ENCODE peak calls at places on chromosome 13, in ten cellular contexts. I is body of pancreas, P is A549, O is heart left ventricle, W is HCT116, Q is uterus, T is sigmoid colon, V is gastrocnemius medialis, U is adrenal gland, M is lower leg skin. C is an unnamed sample.

GRCh38 chr13:28753208-28753892 is 34.6 kb upstream of the SLC46A3 start:
- DNase-seq in M (peak; percentile 54), W (peak; percentile 76), T (peak; percentile 76), I (peak; percentile 42), U (peak; percentile 72), Q (no peak), V (no peak), P (peak; percentile 61), O (peak; percentile 44), C (peak; percentile 9)

GRCh38 chr13:23715762-23716235 is 145.6 kb downstream of the TNFRSF19 start:
- DNase-seq in M (no peak), P (no peak), T (no peak), U (no peak), V (no peak), Q (no peak), I (no peak), O (no peak), W (peak; percentile 18), C (peak; percentile 28)

GRCh38 chr13:55345197-55345596 is 1795.5 kb upstream of the PRR20A start:
- DNase-seq in P (no peak), T (no peak), Q (no peak), U (no peak), I (no peak), V (no peak), O (no peak), M (no peak), W (no peak), C (no peak)

GRCh38 chr13:93746589-93746988 is 520.0 kb downstream of the GPC6 start:
- DNase-seq in M (no peak), W (no peak), I (no peak), P (no peak), U (no peak), Q (no peak), O (no peak), V (no peak), T (no peak), C (no peak)

GRCh38 chr13:110616103-110617101 is 1.1 kb downstream of the NAXD start:
- DNase-seq in W (peak; percentile 27), P (peak; percentile 33), V (peak; percentile 51), I (peak; percentile 41), Q (no peak), M (peak; percentile 21), O (no peak), T (no peak), U (peak; percentile 72), C (peak; percentile 61)

GRCh38 chr13:85497652-85498051 is 301.6 kb downstream of the SLITRK6 start:
- DNase-seq in O (no peak), T (no peak), V (no peak), I (no peak), U (no peak), P (no peak), M (no peak), W (no peak), Q (no peak), C (no peak)

GRCh38 chr13:100597253-100597652 is 8.7 kb upstream of the GGACT start:
- DNase-seq in M (no peak), P (no peak), T (no peak), V (no peak), O (no peak), U (no peak), I (no peak), W (no peak), Q (no peak), C (no peak)

GRCh38 chr13:28394422-28394821 is 100.5 kb downstream of the FLT1 start:
- DNase-seq in P (no peak), O (no peak), W (no peak), U (no peak), V (no peak), Q (no peak), M (no peak), T (no peak), I (no peak), C (no peak)

GRCh38 chr13:72314210-72314609 is 413.2 kb downstream of the MZT1 start:
- DNase-seq in T (no peak), Q (no peak), V (no peak), I (no peak), O (no peak), U (no peak), M (no peak), W (no peak), P (no peak), C (no peak)

GRCh38 chr13:72313546-72313945 is 413.9 kb downstream of the MZT1 start:
- DNase-seq in U (no peak), I (no peak), W (no peak), M (no peak), Q (no peak), O (no peak), V (no peak), T (no peak), P (no peak), C (no peak)
- TF ChIP-seq POLR2A in U (no peak), I (no peak), W (no peak), M (no peak), Q (no peak), O (no peak), V (no peak), T (no peak), P (no peak), C (no peak)

DNA sequence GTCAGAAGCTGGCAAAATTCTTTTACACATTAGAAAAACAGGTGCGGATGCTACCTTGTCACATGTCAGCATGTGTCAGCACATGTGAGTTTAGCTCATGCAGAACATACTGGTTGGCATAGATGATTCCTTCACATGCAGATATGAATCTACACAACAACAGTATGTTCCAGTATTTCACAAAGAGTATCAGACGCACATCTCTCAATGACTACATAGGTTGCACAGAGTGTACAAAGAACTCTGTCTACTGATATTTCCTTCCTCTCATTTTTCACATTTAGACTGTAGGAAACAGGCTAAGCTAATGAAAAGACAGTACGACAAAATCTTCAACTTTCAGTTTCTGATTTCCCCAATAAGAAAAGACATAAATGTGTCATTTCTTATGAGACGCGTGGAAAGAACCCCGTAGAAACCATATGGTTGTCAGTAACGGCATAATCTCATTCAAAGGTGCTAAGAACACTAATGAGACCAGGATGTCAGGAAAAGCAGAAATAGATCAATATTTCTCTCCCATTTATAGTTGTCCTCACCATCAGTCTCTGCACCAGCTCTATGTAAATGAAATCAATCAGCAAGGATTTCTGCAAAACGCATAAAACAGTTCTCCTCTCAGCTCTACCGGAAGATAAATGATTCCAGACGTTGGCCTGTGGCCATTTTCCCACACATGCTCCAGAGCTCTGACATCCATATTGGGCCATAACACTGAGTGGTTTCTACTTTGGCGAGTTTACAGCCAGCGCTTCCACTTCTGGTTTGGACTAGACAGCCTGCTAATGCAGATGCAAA is 81.2 kb downstream of the STARD13 start:
- DNase-seq in T (peak; percentile 96), W (no peak), P (no peak), I (peak; percentile 84), V (peak; percentile 45), M (peak; percentile 74), U (peak; percentile 73), O (peak; percentile 87), Q (peak; percentile 90), C (no peak)
- TF ChIP-seq POLR2A in T (no peak), W (no peak), P (no peak), I (peak; percentile 71), V (peak; percentile 20), M (no peak), U (no peak), O (no peak), Q (peak; percentile 31), C (no peak)

GRCh38 chr13:45331981-45332830 is 8.8 kb downstream of the TPT1 start:
- DNase-seq in I (no peak), V (no peak), Q (no peak), O (no peak), T (no peak), W (peak; percentile 85), P (no peak), U (peak; percentile 77), M (peak; percentile 53), C (peak; percentile 32)

GRCh38 chr13:45333973-45334922 is 6.7 kb downstream of the TPT1 start:
- DNase-seq in T (no peak), W (no peak), P (no peak), M (no peak), U (no peak), I (no peak), Q (no peak), O (no peak), V (no peak), C (no peak)

GRCh38 chr13:45331123-45331619 is 9.8 kb downstream of the TPT1 start:
- DNase-seq in T (no peak), V (no peak), I (no peak), O (no peak), P (no peak), M (no peak), U (no peak), W (no peak), Q (no peak), C (no peak)

GRCh38 chr13:45333251-45333972 is 7.6 kb downstream of the TPT1 start:
- DNase-seq in I (no peak), U (no peak), W (no peak), V (no peak), Q (no peak), M (no peak), P (no peak), O (no peak), T (no peak), C (no peak)

DNA sequence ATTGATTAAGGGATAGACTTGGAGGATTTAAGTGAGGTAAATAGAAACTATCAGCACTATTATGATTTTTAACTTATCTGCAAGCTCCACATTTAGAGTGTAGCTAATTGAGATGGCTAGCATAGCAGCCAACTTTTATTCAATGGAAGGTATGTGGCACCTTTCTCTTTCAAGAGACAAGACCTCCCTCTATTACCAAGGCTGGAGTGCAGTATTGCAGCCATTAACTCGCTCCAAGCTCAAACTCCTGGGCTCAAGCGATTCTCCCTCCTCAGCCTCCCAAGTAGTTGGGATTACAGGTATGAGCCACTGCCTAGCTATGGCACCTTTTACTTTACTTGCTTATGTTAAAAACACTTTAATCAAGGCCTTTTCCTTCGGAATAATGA is 8.2 kb downstream of the TPT1 start:
- DNase-seq in O (no peak), P (no peak), W (no peak), T (no peak), U (no peak), I (no peak), Q (no peak), M (no peak), V (no peak), C (no peak)
- TF ChIP-seq POLR2A in O (no peak), P (no peak), W (no peak), T (no peak), U (no peak), I (no peak), Q (no peak), M (no peak), V (no peak), C (peak; percentile 37)

GRCh38 chr13:46553886-46554855 is 1.2 kb downstream of the LRCH1 start:
- DNase-seq in T (peak; percentile 86), V (peak; percentile 30), Q (peak; percentile 67), O (peak; percentile 78), U (peak; percentile 68), W (peak; percentile 55), P (peak; percentile 49), M (peak; percentile 58), I (peak; percentile 63), C (peak; percentile 78)

GRCh38 chr13:46553521-46553885 is 533 bp downstream of the LRCH1 start:
- DNase-seq in T (peak; percentile 76), I (no peak), V (no peak), O (peak; percentile 46), M (peak; percentile 29), P (no peak), Q (peak; percentile 40), U (peak; percentile 7), W (no peak), C (peak; percentile 64)

GRCh38 chr13:46552302-46552680 is 679 bp upstream of the LRCH1 start:
- DNase-seq in P (no peak), Q (peak; percentile 31), I (peak; percentile 20), U (no peak), V (no peak), W (no peak), T (no peak), O (peak; percentile 15), M (no peak), C (no peak)

GRCh38 chr13:46551410-46552301 is 1.3 kb upstream of the LRCH1 start:
- DNase-seq in I (peak; percentile 86), P (peak; percentile 51), U (peak; percentile 88), M (peak; percentile 59), W (peak; percentile 67), O (peak; percentile 83), V (peak; percentile 60), Q (peak; percentile 87), T (peak; percentile 90), C (peak; percentile 81)

GRCh38 chr13:46552888-46553520 is at the start of gene LRCH1:
- DNase-seq in Q (peak; percentile 92), T (peak; percentile 95), V (peak; percentile 66), O (peak; percentile 93), U (peak; percentile 89), W (peak; percentile 52), I (peak; percentile 85), P (peak; percentile 66), M (peak; percentile 85), C (peak; percentile 89)
- TF ChIP-seq POLR2A in Q (no peak), T (no peak), V (peak; percentile 26), O (no peak), U (peak; percentile 28), W (peak; percentile 40), I (peak; percentile 50), P (peak; percentile 22), M (no peak), C (no peak)